ENCODE peak calls at places on chromosomes 13 and 19, in five cellular contexts. One of them, this sample, is unnamed.

GRCh38 chr13:102017248-102017647 is 384.6 kb downstream of the FGF14 start:
- DNase-seq in activated CD8-positive, alpha-beta T cell treated with anti-CD3 and anti-CD28 coated beads for 36 hours: no peak
- DNase-seq in psoas muscle: no peak
- DNase-seq in uterus: no peak
- DNase-seq in esophagus squamous epithelium: no peak
- DNase-seq in this sample: no peak

GRCh38 chr13:79659161-79659560 is 178.2 kb downstream of the NDFIP2 start:
- DNase-seq in activated CD8-positive, alpha-beta T cell treated with anti-CD3 and anti-CD28 coated beads for 36 hours: no peak
- DNase-seq in psoas muscle: peak
- DNase-seq in uterus: no peak
- DNase-seq in esophagus squamous epithelium: no peak
- DNase-seq in this sample: no peak

GRCh38 chr13:24071423-24072075 is 89.0 kb upstream of the SPATA13 start:
- DNase-seq in activated CD8-positive, alpha-beta T cell treated with anti-CD3 and anti-CD28 coated beads for 36 hours: no peak
- DNase-seq in psoas muscle: no peak
- DNase-seq in uterus: peak
- DNase-seq in esophagus squamous epithelium: no peak
- DNase-seq in this sample: no peak

GRCh38 chr13:31119966-31120733 is 41.6 kb downstream of the HSPH1 start:
- DNase-seq in activated CD8-positive, alpha-beta T cell treated with anti-CD3 and anti-CD28 coated beads for 36 hours: no peak
- DNase-seq in psoas muscle: no peak
- DNase-seq in uterus: no peak
- DNase-seq in esophagus squamous epithelium: no peak
- DNase-seq in this sample: no peak

GRCh38 chr19:38650911-38651584 is 3.6 kb downstream of the ACTN4 start:
- DNase-seq in activated CD8-positive, alpha-beta T cell treated with anti-CD3 and anti-CD28 coated beads for 36 hours: no peak
- DNase-seq in psoas muscle: no peak
- DNase-seq in uterus: peak
- DNase-seq in esophagus squamous epithelium: no peak
- DNase-seq in this sample: no peak

GRCh38 chr13:99308481-99309087 is 1.4 kb upstream of the GPR183 start:
- DNase-seq in activated CD8-positive, alpha-beta T cell treated with anti-CD3 and anti-CD28 coated beads for 36 hours: no peak
- DNase-seq in psoas muscle: no peak
- DNase-seq in uterus: no peak
- DNase-seq in esophagus squamous epithelium: no peak
- DNase-seq in this sample: no peak

GRCh38 chr13:110014719-110015118 is 228.3 kb upstream of the IRS2 start:
- DNase-seq in activated CD8-positive, alpha-beta T cell treated with anti-CD3 and anti-CD28 coated beads for 36 hours: no peak
- DNase-seq in psoas muscle: no peak
- DNase-seq in uterus: no peak
- DNase-seq in esophagus squamous epithelium: no peak
- DNase-seq in this sample: no peak

GRCh38 chr19:40365613-40366401 is 17.3 kb downstream of the PLD3 start:
- DNase-seq in activated CD8-positive, alpha-beta T cell treated with anti-CD3 and anti-CD28 coated beads for 36 hours: peak
- DNase-seq in psoas muscle: no peak
- DNase-seq in uterus: peak
- DNase-seq in esophagus squamous epithelium: no peak
- DNase-seq in this sample: peak

GRCh38 chr19:58361900-58362271 is 665 bp downstream of the ZNF497 start:
- DNase-seq in activated CD8-positive, alpha-beta T cell treated with anti-CD3 and anti-CD28 coated beads for 36 hours: peak
- DNase-seq in psoas muscle: peak
- DNase-seq in uterus: no peak
- DNase-seq in esophagus squamous epithelium: no peak
- DNase-seq in this sample: peak

GRCh38 chr19:46719629-46720515 is 3.0 kb upstream of the PRKD2 start:
- DNase-seq in activated CD8-positive, alpha-beta T cell treated with anti-CD3 and anti-CD28 coated beads for 36 hours: no peak
- DNase-seq in psoas muscle: no peak
- DNase-seq in uterus: no peak
- DNase-seq in esophagus squamous epithelium: no peak
- DNase-seq in this sample: no peak

GRCh38 chr19:16889429-16889882 is 657 bp downstream of the F2RL3 start:
- DNase-seq in activated CD8-positive, alpha-beta T cell treated with anti-CD3 and anti-CD28 coated beads for 36 hours: no peak
- DNase-seq in psoas muscle: peak
- DNase-seq in uterus: no peak
- DNase-seq in esophagus squamous epithelium: no peak
- DNase-seq in this sample: no peak

GRCh38 chr13:37868691-37869505 is 674 bp downstream of the TRPC4 start:
- DNase-seq in activated CD8-positive, alpha-beta T cell treated with anti-CD3 and anti-CD28 coated beads for 36 hours: no peak
- DNase-seq in psoas muscle: no peak
- DNase-seq in uterus: no peak
- DNase-seq in esophagus squamous epithelium: no peak
- DNase-seq in this sample: no peak

GRCh38 chr19:38693380-38694223 is 46.2 kb downstream of the ACTN4 start:
- DNase-seq in activated CD8-positive, alpha-beta T cell treated with anti-CD3 and anti-CD28 coated beads for 36 hours: peak
- DNase-seq in psoas muscle: no peak
- DNase-seq in uterus: no peak
- DNase-seq in esophagus squamous epithelium: no peak
- DNase-seq in this sample: peak

GRCh38 chr13:93226623-93227279 is at the start of gene GPC6:
- DNase-seq in activated CD8-positive, alpha-beta T cell treated with anti-CD3 and anti-CD28 coated beads for 36 hours: no peak
- DNase-seq in psoas muscle: no peak
- DNase-seq in uterus: no peak
- DNase-seq in esophagus squamous epithelium: no peak
- DNase-seq in this sample: no peak

GRCh38 chr13:49439609-49440008 is 4.3 kb downstream of the CAB39L start:
- DNase-seq in activated CD8-positive, alpha-beta T cell treated with anti-CD3 and anti-CD28 coated beads for 36 hours: no peak
- DNase-seq in psoas muscle: no peak
- DNase-seq in uterus: no peak
- DNase-seq in esophagus squamous epithelium: no peak
- DNase-seq in this sample: no peak

GRCh38 chr13:86464193-86464592 is 665.0 kb upstream of the SLITRK6 start:
- DNase-seq in activated CD8-positive, alpha-beta T cell treated with anti-CD3 and anti-CD28 coated beads for 36 hours: no peak
- DNase-seq in psoas muscle: no peak
- DNase-seq in uterus: no peak
- DNase-seq in esophagus squamous epithelium: no peak
- DNase-seq in this sample: no peak

GRCh38 chr13:40116008-40116407 is 460.5 kb downstream of the COG6 start:
- DNase-seq in activated CD8-positive, alpha-beta T cell treated with anti-CD3 and anti-CD28 coated beads for 36 hours: peak
- DNase-seq in psoas muscle: no peak
- DNase-seq in uterus: peak
- DNase-seq in esophagus squamous epithelium: no peak
- DNase-seq in this sample: peak

GRCh38 chr13:44158741-44159632 is 214.6 kb upstream of the SERP2 start:
- DNase-seq in activated CD8-positive, alpha-beta T cell treated with anti-CD3 and anti-CD28 coated beads for 36 hours: no peak
- DNase-seq in psoas muscle: peak
- DNase-seq in uterus: no peak
- DNase-seq in esophagus squamous epithelium: no peak
- DNase-seq in this sample: no peak

GRCh38 chr13:63408227-63409202 is 1992.9 kb upstream of the PCDH20 start:
- DNase-seq in activated CD8-positive, alpha-beta T cell treated with anti-CD3 and anti-CD28 coated beads for 36 hours: no peak
- DNase-seq in psoas muscle: no peak
- DNase-seq in uterus: no peak
- DNase-seq in esophagus squamous epithelium: no peak
- DNase-seq in this sample: no peak

GRCh38 chr19:10812902-10813404 is 23.1 kb downstream of the TMED1 start:
- DNase-seq in activated CD8-positive, alpha-beta T cell treated with anti-CD3 and anti-CD28 coated beads for 36 hours: peak
- DNase-seq in psoas muscle: peak
- DNase-seq in uterus: peak
- DNase-seq in esophagus squamous epithelium: no peak
- DNase-seq in this sample: no peak

GRCh38 chr13:22187329-22187728 is 516.5 kb downstream of the FGF9 start:
- DNase-seq in activated CD8-positive, alpha-beta T cell treated with anti-CD3 and anti-CD28 coated beads for 36 hours: no peak
- DNase-seq in psoas muscle: no peak
- DNase-seq in uterus: no peak
- DNase-seq in esophagus squamous epithelium: no peak
- DNase-seq in this sample: no peak

GRCh38 chr13:31037874-31038475 is 105.5 kb downstream of the TEX26 start:
- DNase-seq in activated CD8-positive, alpha-beta T cell treated with anti-CD3 and anti-CD28 coated beads for 36 hours: no peak
- DNase-seq in psoas muscle: no peak
- DNase-seq in uterus: no peak
- DNase-seq in esophagus squamous epithelium: no peak
- DNase-seq in this sample: no peak

GRCh38 chr13:34044660-34045080 is 226.7 kb downstream of the RFC3 start:
- DNase-seq in activated CD8-positive, alpha-beta T cell treated with anti-CD3 and anti-CD28 coated beads for 36 hours: no peak
- DNase-seq in psoas muscle: no peak
- DNase-seq in uterus: no peak
- DNase-seq in esophagus squamous epithelium: no peak
- DNase-seq in this sample: no peak

GRCh38 chr19:30648321-30648720 is 276.1 kb downstream of the ZNF536 start:
- DNase-seq in activated CD8-positive, alpha-beta T cell treated with anti-CD3 and anti-CD28 coated beads for 36 hours: no peak
- DNase-seq in psoas muscle: no peak
- DNase-seq in uterus: no peak
- DNase-seq in esophagus squamous epithelium: no peak
- DNase-seq in this sample: no peak

GRCh38 chr13:52024481-52024880 is at the start of gene UTP14C:
- DNase-seq in activated CD8-positive, alpha-beta T cell treated with anti-CD3 and anti-CD28 coated beads for 36 hours: no peak
- DNase-seq in psoas muscle: no peak
- DNase-seq in uterus: no peak
- DNase-seq in esophagus squamous epithelium: no peak
- DNase-seq in this sample: no peak

GRCh38 chr13:54758795-54759194 is 1730.2 kb downstream of the OLFM4 start:
- DNase-seq in activated CD8-positive, alpha-beta T cell treated with anti-CD3 and anti-CD28 coated beads for 36 hours: no peak
- DNase-seq in psoas muscle: no peak
- DNase-seq in uterus: no peak
- DNase-seq in esophagus squamous epithelium: no peak
- DNase-seq in this sample: no peak

GRCh38 chr13:45704211-45704739 is 2.2 kb downstream of the CBY2 start:
- DNase-seq in activated CD8-positive, alpha-beta T cell treated with anti-CD3 and anti-CD28 coated beads for 36 hours: no peak
- DNase-seq in psoas muscle: no peak
- DNase-seq in uterus: no peak
- DNase-seq in esophagus squamous epithelium: no peak
- DNase-seq in this sample: no peak

GRCh38 chr13:45702088-45702487 is at the start of gene CBY2:
- DNase-seq in activated CD8-positive, alpha-beta T cell treated with anti-CD3 and anti-CD28 coated beads for 36 hours: no peak
- DNase-seq in psoas muscle: no peak
- DNase-seq in uterus: no peak
- DNase-seq in esophagus squamous epithelium: no peak
- DNase-seq in this sample: no peak

GRCh38 chr13:45705145-45705695 is 3.1 kb downstream of the CBY2 start:
- DNase-seq in activated CD8-positive, alpha-beta T cell treated with anti-CD3 and anti-CD28 coated beads for 36 hours: no peak
- DNase-seq in psoas muscle: no peak
- DNase-seq in uterus: no peak
- DNase-seq in esophagus squamous epithelium: no peak
- DNase-seq in this sample: no peak

GRCh38 chr13:45702869-45703391 is 810 bp downstream of the CBY2 start:
- DNase-seq in activated CD8-positive, alpha-beta T cell treated with anti-CD3 and anti-CD28 coated beads for 36 hours: no peak
- DNase-seq in psoas muscle: no peak
- DNase-seq in uterus: no peak
- DNase-seq in esophagus squamous epithelium: no peak
- DNase-seq in this sample: no peak

DNA sequence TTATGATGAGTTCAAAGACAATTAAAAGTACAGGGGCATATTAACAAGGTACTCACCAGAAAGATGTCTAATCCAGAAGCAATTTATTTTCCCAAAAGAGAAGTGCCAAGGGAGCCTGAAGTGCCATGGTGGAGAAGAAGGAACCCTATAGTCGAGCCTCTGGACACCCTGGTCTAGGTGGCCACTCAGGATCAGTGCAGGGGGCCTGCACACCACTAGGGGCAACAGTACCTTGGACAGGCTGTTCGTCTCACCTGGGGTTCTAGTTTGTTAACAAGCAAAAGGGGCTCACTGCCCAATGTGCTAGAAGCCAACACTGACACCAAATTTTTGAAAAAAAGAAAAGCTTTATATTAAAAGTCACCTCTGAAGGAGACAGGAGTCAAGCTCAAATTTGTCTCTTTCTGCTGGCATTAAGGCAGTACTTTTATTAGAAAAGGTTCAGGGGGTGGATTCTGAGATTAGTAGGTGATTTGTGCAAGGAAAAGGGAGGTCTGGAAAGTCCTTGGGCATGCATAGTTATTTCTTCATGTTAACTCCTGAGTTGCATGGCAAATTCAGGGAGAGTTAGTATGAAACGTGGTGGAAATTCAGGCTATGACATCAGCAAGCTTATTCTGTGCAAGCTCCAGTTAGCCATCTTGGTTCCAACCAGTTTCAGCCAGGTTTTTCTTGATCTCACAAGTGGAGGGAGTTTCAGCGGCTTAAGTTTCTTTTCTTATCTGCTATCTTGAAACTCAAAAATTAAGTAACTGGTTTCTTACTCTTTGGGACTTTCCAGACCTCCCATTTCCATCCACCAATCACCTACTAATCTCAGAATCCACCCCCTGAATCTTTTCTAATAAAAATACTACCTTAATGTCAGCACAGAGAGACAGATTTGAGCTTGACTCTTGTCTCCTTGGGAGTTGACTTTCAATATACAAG is 884 bp upstream of the CBY2 start:
- DNase-seq in activated CD8-positive, alpha-beta T cell treated with anti-CD3 and anti-CD28 coated beads for 36 hours: peak
- DNase-seq in psoas muscle: no peak
- DNase-seq in uterus: no peak
- DNase-seq in esophagus squamous epithelium: no peak
- DNase-seq in this sample: peak
- TF ChIP-seq CTCF in activated CD8-positive, alpha-beta T cell treated with anti-CD3 and anti-CD28 coated beads for 36 hours: no peak
- TF ChIP-seq CTCF in psoas muscle: no peak
- TF ChIP-seq CTCF in uterus: no peak
- TF ChIP-seq CTCF in esophagus squamous epithelium: no peak
- TF ChIP-seq CTCF in this sample: no peak

GRCh38 chr13:29595380-29596063 is at the start of gene SLC7A1:
- DNase-seq in activated CD8-positive, alpha-beta T cell treated with anti-CD3 and anti-CD28 coated beads for 36 hours: peak
- DNase-seq in psoas muscle: peak
- DNase-seq in uterus: peak
- DNase-seq in esophagus squamous epithelium: peak
- DNase-seq in this sample: peak
- TF ChIP-seq CTCF in activated CD8-positive, alpha-beta T cell treated with anti-CD3 and anti-CD28 coated beads for 36 hours: no peak
- TF ChIP-seq CTCF in psoas muscle: no peak
- TF ChIP-seq CTCF in uterus: peak
- TF ChIP-seq CTCF in esophagus squamous epithelium: no peak
- TF ChIP-seq CTCF in this sample: no peak

GRCh38 chr19:18346091-18346490 is 5.7 kb downstream of the PGPEP1 start:
- DNase-seq in activated CD8-positive, alpha-beta T cell treated with anti-CD3 and anti-CD28 coated beads for 36 hours: no peak
- DNase-seq in psoas muscle: no peak
- DNase-seq in uterus: no peak
- DNase-seq in esophagus squamous epithelium: no peak
- DNase-seq in this sample: no peak
- TF ChIP-seq CTCF in activated CD8-positive, alpha-beta T cell treated with anti-CD3 and anti-CD28 coated beads for 36 hours: no peak
- TF ChIP-seq CTCF in psoas muscle: no peak
- TF ChIP-seq CTCF in uterus: no peak
- TF ChIP-seq CTCF in esophagus squamous epithelium: no peak
- TF ChIP-seq CTCF in this sample: no peak

DNA sequence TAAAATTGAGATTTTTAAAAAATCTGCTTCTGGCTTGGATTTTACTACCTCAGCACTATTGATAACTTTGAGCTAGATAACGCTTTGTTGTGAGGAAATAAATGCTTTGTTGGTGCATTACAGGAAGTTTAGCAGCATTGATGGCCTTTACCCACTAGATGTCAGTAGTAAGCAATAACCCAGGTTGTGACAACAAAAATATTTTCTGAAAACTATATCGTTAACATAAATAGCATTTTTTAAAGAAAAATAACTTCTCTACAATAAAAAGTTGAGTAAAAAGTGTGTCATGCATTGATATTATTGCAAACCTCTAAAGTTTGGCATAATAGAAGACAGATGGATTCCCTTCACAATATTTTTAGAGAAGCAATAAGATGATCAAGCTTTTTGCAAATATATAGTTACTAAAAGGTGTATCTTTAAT is 1246.5 kb downstream of the UQCRFS1 start:
- DNase-seq in activated CD8-positive, alpha-beta T cell treated with anti-CD3 and anti-CD28 coated beads for 36 hours: no peak
- DNase-seq in psoas muscle: no peak
- DNase-seq in uterus: no peak
- DNase-seq in esophagus squamous epithelium: no peak
- DNase-seq in this sample: no peak
- TF ChIP-seq CTCF in activated CD8-positive, alpha-beta T cell treated with anti-CD3 and anti-CD28 coated beads for 36 hours: peak
- TF ChIP-seq CTCF in psoas muscle: peak
- TF ChIP-seq CTCF in uterus: peak
- TF ChIP-seq CTCF in esophagus squamous epithelium: no peak
- TF ChIP-seq CTCF in this sample: peak

This sample was measured in GM20000.